ENCODE peak calls at places on chromosome 18, in six cellular contexts. One of them, this sample, is unnamed.

GRCh38 chr18:10681581-10682367 is 155.9 kb downstream of the NAPG start:
- DNase-seq in AG09309: no peak
- DNase-seq in kidney epithelial cell: no peak
- DNase-seq in activated CD8-positive, alpha-beta T cell treated with anti-CD3 and anti-CD28 coated beads for 36 hours: no peak
- DNase-seq in endothelial cell: no peak
- DNase-seq in tibial artery: no peak
- DNase-seq in this sample: no peak

GRCh38 chr18:6650063-6650462 is 79.5 kb upstream of the ARHGAP28 start:
- DNase-seq in activated CD8-positive, alpha-beta T cell treated with anti-CD3 and anti-CD28 coated beads for 36 hours: no peak
- DNase-seq in endothelial cell: no peak
- DNase-seq in AG09309: no peak
- DNase-seq in tibial artery: no peak
- DNase-seq in kidney epithelial cell: no peak
- DNase-seq in this sample: no peak

GRCh38 chr18:74116628-74117554 is 30.7 kb downstream of the FBXO15 start:
- DNase-seq in kidney epithelial cell: no peak
- DNase-seq in activated CD8-positive, alpha-beta T cell treated with anti-CD3 and anti-CD28 coated beads for 36 hours: peak
- DNase-seq in AG09309: peak
- DNase-seq in endothelial cell: peak
- DNase-seq in tibial artery: no peak
- DNase-seq in this sample: no peak

GRCh38 chr18:62870643-62871042 is 155.3 kb downstream of the PHLPP1 start:
- DNase-seq in kidney epithelial cell: no peak
- DNase-seq in AG09309: no peak
- DNase-seq in tibial artery: no peak
- DNase-seq in activated CD8-positive, alpha-beta T cell treated with anti-CD3 and anti-CD28 coated beads for 36 hours: no peak
- DNase-seq in endothelial cell: no peak
- DNase-seq in this sample: no peak

GRCh38 chr18:73254564-73254963 is 386.8 kb upstream of the NETO1 start:
- DNase-seq in activated CD8-positive, alpha-beta T cell treated with anti-CD3 and anti-CD28 coated beads for 36 hours: no peak
- DNase-seq in tibial artery: no peak
- DNase-seq in kidney epithelial cell: no peak
- DNase-seq in endothelial cell: no peak
- DNase-seq in AG09309: no peak
- DNase-seq in this sample: no peak

GRCh38 chr18:44464401-44465185 is 216.1 kb upstream of the SETBP1 start:
- DNase-seq in activated CD8-positive, alpha-beta T cell treated with anti-CD3 and anti-CD28 coated beads for 36 hours: no peak
- DNase-seq in kidney epithelial cell: no peak
- DNase-seq in tibial artery: no peak
- DNase-seq in AG09309: no peak
- DNase-seq in endothelial cell: no peak
- DNase-seq in this sample: no peak

GRCh38 chr18:39462436-39462835 is 1896.8 kb upstream of the CELF4 start:
- DNase-seq in activated CD8-positive, alpha-beta T cell treated with anti-CD3 and anti-CD28 coated beads for 36 hours: no peak
- DNase-seq in tibial artery: no peak
- DNase-seq in kidney epithelial cell: no peak
- DNase-seq in AG09309: no peak
- DNase-seq in endothelial cell: no peak
- DNase-seq in this sample: no peak

GRCh38 chr18:47035156-47035671 is at the start of gene ELOA2:
- DNase-seq in activated CD8-positive, alpha-beta T cell treated with anti-CD3 and anti-CD28 coated beads for 36 hours: no peak
- DNase-seq in AG09309: no peak
- DNase-seq in endothelial cell: no peak
- DNase-seq in kidney epithelial cell: no peak
- DNase-seq in tibial artery: no peak
- DNase-seq in this sample: no peak

GRCh38 chr18:36315736-36316135 is 18.2 kb downstream of the FHOD3 start:
- DNase-seq in kidney epithelial cell: no peak
- DNase-seq in activated CD8-positive, alpha-beta T cell treated with anti-CD3 and anti-CD28 coated beads for 36 hours: no peak
- DNase-seq in AG09309: no peak
- DNase-seq in tibial artery: no peak
- DNase-seq in endothelial cell: no peak
- DNase-seq in this sample: no peak

GRCh38 chr18:26453370-26454030 is 94.9 kb downstream of the KCTD1 start:
- DNase-seq in endothelial cell: no peak
- DNase-seq in kidney epithelial cell: peak
- DNase-seq in activated CD8-positive, alpha-beta T cell treated with anti-CD3 and anti-CD28 coated beads for 36 hours: no peak
- DNase-seq in AG09309: no peak
- DNase-seq in tibial artery: no peak
- DNase-seq in this sample: no peak

GRCh38 chr18:79567481-79568147 is 112.0 kb upstream of the CTDP1 start:
- DNase-seq in endothelial cell: peak
- DNase-seq in kidney epithelial cell: peak
- DNase-seq in tibial artery: no peak
- DNase-seq in AG09309: peak
- DNase-seq in activated CD8-positive, alpha-beta T cell treated with anti-CD3 and anti-CD28 coated beads for 36 hours: no peak
- DNase-seq in this sample: no peak

GRCh38 chr18:80157708-80158343 is 48.8 kb downstream of the ADNP2 start:
- DNase-seq in endothelial cell: peak
- DNase-seq in kidney epithelial cell: peak
- DNase-seq in activated CD8-positive, alpha-beta T cell treated with anti-CD3 and anti-CD28 coated beads for 36 hours: peak
- DNase-seq in tibial artery: peak
- DNase-seq in AG09309: no peak
- DNase-seq in this sample: peak

GRCh38 chr18:44744206-44745180 is 63.8 kb downstream of the SETBP1 start:
- DNase-seq in tibial artery: no peak
- DNase-seq in kidney epithelial cell: no peak
- DNase-seq in activated CD8-positive, alpha-beta T cell treated with anti-CD3 and anti-CD28 coated beads for 36 hours: no peak
- DNase-seq in endothelial cell: no peak
- DNase-seq in AG09309: no peak
- DNase-seq in this sample: peak

GRCh38 chr18:58903533-58903932 is 38.9 kb downstream of the ZNF532 start:
- DNase-seq in endothelial cell: no peak
- DNase-seq in activated CD8-positive, alpha-beta T cell treated with anti-CD3 and anti-CD28 coated beads for 36 hours: no peak
- DNase-seq in tibial artery: no peak
- DNase-seq in AG09309: no peak
- DNase-seq in kidney epithelial cell: no peak
- DNase-seq in this sample: no peak

GRCh38 chr18:62521588-62521987 is 1.2 kb upstream of the ZCCHC2 start:
- DNase-seq in endothelial cell: no peak
- DNase-seq in AG09309: no peak
- DNase-seq in tibial artery: no peak
- DNase-seq in kidney epithelial cell: no peak
- DNase-seq in activated CD8-positive, alpha-beta T cell treated with anti-CD3 and anti-CD28 coated beads for 36 hours: no peak
- DNase-seq in this sample: no peak

GRCh38 chr18:12403601-12404506 is 3.9 kb upstream of the PRELID3A start:
- DNase-seq in AG09309: peak
- DNase-seq in endothelial cell: no peak
- DNase-seq in tibial artery: no peak
- DNase-seq in activated CD8-positive, alpha-beta T cell treated with anti-CD3 and anti-CD28 coated beads for 36 hours: no peak
- DNase-seq in kidney epithelial cell: peak
- DNase-seq in this sample: no peak

GRCh38 chr18:66749475-66750035 is 145.7 kb upstream of the CDH19 start:
- DNase-seq in endothelial cell: no peak
- DNase-seq in AG09309: no peak
- DNase-seq in tibial artery: no peak
- DNase-seq in activated CD8-positive, alpha-beta T cell treated with anti-CD3 and anti-CD28 coated beads for 36 hours: no peak
- DNase-seq in kidney epithelial cell: no peak
- DNase-seq in this sample: no peak

GRCh38 chr18:6741290-6741689 is 11.8 kb downstream of the ARHGAP28 start:
- DNase-seq in kidney epithelial cell: peak
- DNase-seq in tibial artery: peak
- DNase-seq in endothelial cell: no peak
- DNase-seq in AG09309: peak
- DNase-seq in activated CD8-positive, alpha-beta T cell treated with anti-CD3 and anti-CD28 coated beads for 36 hours: no peak
- DNase-seq in this sample: no peak

GRCh38 chr18:12308386-12309100 is 502 bp downstream of the TUBB6 start:
- DNase-seq in endothelial cell: peak
- DNase-seq in tibial artery: peak
- DNase-seq in AG09309: peak
- DNase-seq in kidney epithelial cell: no peak
- DNase-seq in activated CD8-positive, alpha-beta T cell treated with anti-CD3 and anti-CD28 coated beads for 36 hours: peak
- DNase-seq in this sample: peak

GRCh38 chr18:79588636-79589481 is 90.7 kb upstream of the CTDP1 start:
- DNase-seq in kidney epithelial cell: no peak
- DNase-seq in activated CD8-positive, alpha-beta T cell treated with anti-CD3 and anti-CD28 coated beads for 36 hours: no peak
- DNase-seq in tibial artery: peak
- DNase-seq in endothelial cell: no peak
- DNase-seq in AG09309: peak
- DNase-seq in this sample: no peak

GRCh38 chr18:8951491-8951890 is 151.0 kb upstream of the NDUFV2 start:
- DNase-seq in activated CD8-positive, alpha-beta T cell treated with anti-CD3 and anti-CD28 coated beads for 36 hours: no peak
- DNase-seq in kidney epithelial cell: no peak
- DNase-seq in endothelial cell: no peak
- DNase-seq in tibial artery: no peak
- DNase-seq in AG09309: no peak
- DNase-seq in this sample: no peak

GRCh38 chr18:1505856-1506255 is 601.2 kb downstream of the ADCYAP1 start:
- DNase-seq in activated CD8-positive, alpha-beta T cell treated with anti-CD3 and anti-CD28 coated beads for 36 hours: no peak
- DNase-seq in tibial artery: no peak
- DNase-seq in endothelial cell: no peak
- DNase-seq in kidney epithelial cell: no peak
- DNase-seq in AG09309: no peak
- DNase-seq in this sample: no peak

GRCh38 chr18:13236411-13236810 is 17.9 kb downstream of the LDLRAD4 start:
- DNase-seq in AG09309: no peak
- DNase-seq in activated CD8-positive, alpha-beta T cell treated with anti-CD3 and anti-CD28 coated beads for 36 hours: no peak
- DNase-seq in endothelial cell: no peak
- DNase-seq in kidney epithelial cell: no peak
- DNase-seq in tibial artery: no peak
- DNase-seq in this sample: no peak

GRCh38 chr18:9081940-9082339 is 20.6 kb upstream of the NDUFV2 start:
- DNase-seq in activated CD8-positive, alpha-beta T cell treated with anti-CD3 and anti-CD28 coated beads for 36 hours: peak
- DNase-seq in endothelial cell: no peak
- DNase-seq in kidney epithelial cell: no peak
- DNase-seq in tibial artery: no peak
- DNase-seq in AG09309: no peak
- DNase-seq in this sample: no peak

GRCh38 chr18:9547767-9548166 is 66.6 kb downstream of the PPP4R1 start:
- DNase-seq in activated CD8-positive, alpha-beta T cell treated with anti-CD3 and anti-CD28 coated beads for 36 hours: no peak
- DNase-seq in AG09309: no peak
- DNase-seq in kidney epithelial cell: no peak
- DNase-seq in endothelial cell: no peak
- DNase-seq in tibial artery: no peak
- DNase-seq in this sample: no peak

GRCh38 chr18:57397440-57397839 is 37.7 kb upstream of the ONECUT2 start:
- DNase-seq in kidney epithelial cell: peak
- DNase-seq in tibial artery: no peak
- DNase-seq in endothelial cell: no peak
- DNase-seq in activated CD8-positive, alpha-beta T cell treated with anti-CD3 and anti-CD28 coated beads for 36 hours: no peak
- DNase-seq in AG09309: no peak
- DNase-seq in this sample: no peak

GRCh38 chr18:400466-400865 is 100.0 kb downstream of the COLEC12 start:
- DNase-seq in endothelial cell: no peak
- DNase-seq in activated CD8-positive, alpha-beta T cell treated with anti-CD3 and anti-CD28 coated beads for 36 hours: no peak
- DNase-seq in tibial artery: no peak
- DNase-seq in kidney epithelial cell: no peak
- DNase-seq in AG09309: peak
- DNase-seq in this sample: no peak

GRCh38 chr18:21513292-21513691 is 87.2 kb downstream of the ESCO1 start:
- DNase-seq in endothelial cell: no peak
- DNase-seq in tibial artery: no peak
- DNase-seq in kidney epithelial cell: no peak
- DNase-seq in activated CD8-positive, alpha-beta T cell treated with anti-CD3 and anti-CD28 coated beads for 36 hours: no peak
- DNase-seq in AG09309: no peak
- DNase-seq in this sample: no peak

GRCh38 chr18:42649636-42650035 is 465.8 kb downstream of the RIT2 start:
- DNase-seq in activated CD8-positive, alpha-beta T cell treated with anti-CD3 and anti-CD28 coated beads for 36 hours: no peak
- DNase-seq in AG09309: no peak
- DNase-seq in tibial artery: no peak
- DNase-seq in kidney epithelial cell: peak
- DNase-seq in endothelial cell: no peak
- DNase-seq in this sample: no peak

GRCh38 chr18:75206637-75207297 is 2.2 kb downstream of the PTGR3 start:
- DNase-seq in AG09309: no peak
- DNase-seq in activated CD8-positive, alpha-beta T cell treated with anti-CD3 and anti-CD28 coated beads for 36 hours: no peak
- DNase-seq in kidney epithelial cell: no peak
- DNase-seq in tibial artery: no peak
- DNase-seq in endothelial cell: no peak
- DNase-seq in this sample: no peak

GRCh38 chr18:2522112-2522511 is 49.2 kb downstream of the METTL4 start:
- DNase-seq in kidney epithelial cell: no peak
- DNase-seq in tibial artery: no peak
- DNase-seq in endothelial cell: no peak
- DNase-seq in activated CD8-positive, alpha-beta T cell treated with anti-CD3 and anti-CD28 coated beads for 36 hours: no peak
- DNase-seq in AG09309: no peak
- DNase-seq in this sample: no peak

GRCh38 chr18:55405655-55406373 is 182.2 kb downstream of the TCF4 start:
- DNase-seq in AG09309: peak
- DNase-seq in kidney epithelial cell: peak
- DNase-seq in tibial artery: peak
- DNase-seq in endothelial cell: no peak
- DNase-seq in activated CD8-positive, alpha-beta T cell treated with anti-CD3 and anti-CD28 coated beads for 36 hours: peak
- DNase-seq in this sample: no peak
- TF ChIP-seq CTCF in AG09309: peak
- TF ChIP-seq CTCF in kidney epithelial cell: peak
- TF ChIP-seq CTCF in tibial artery: no peak
- TF ChIP-seq CTCF in endothelial cell: no peak
- TF ChIP-seq CTCF in activated CD8-positive, alpha-beta T cell treated with anti-CD3 and anti-CD28 coated beads for 36 hours: no peak
- TF ChIP-seq CTCF in this sample: no peak

DNA sequence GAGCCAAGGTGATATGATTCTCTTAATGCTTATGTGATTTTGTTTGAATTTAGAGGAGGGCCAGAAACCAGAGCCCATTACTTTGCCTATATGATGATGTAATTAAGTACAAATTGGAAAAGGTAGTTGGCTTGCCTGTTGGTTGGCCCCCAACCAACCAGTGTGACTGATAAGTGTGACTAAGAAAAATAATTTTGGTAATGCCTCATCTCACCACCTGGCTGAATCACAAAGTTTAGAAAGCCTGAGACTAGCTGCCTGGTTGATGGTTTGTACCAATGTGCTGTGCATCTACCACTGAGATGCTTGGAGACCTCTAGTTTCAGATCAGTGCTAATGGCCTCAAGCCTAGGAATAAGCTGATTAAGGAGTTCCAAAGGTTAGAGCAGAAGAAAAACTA is 338.7 kb downstream of the CDH2 start:
- DNase-seq in AG09309: no peak
- DNase-seq in tibial artery: no peak
- DNase-seq in kidney epithelial cell: no peak
- DNase-seq in endothelial cell: no peak
- DNase-seq in activated CD8-positive, alpha-beta T cell treated with anti-CD3 and anti-CD28 coated beads for 36 hours: no peak
- DNase-seq in this sample: no peak
- TF ChIP-seq CTCF in AG09309: no peak
- TF ChIP-seq CTCF in tibial artery: no peak
- TF ChIP-seq CTCF in kidney epithelial cell: no peak
- TF ChIP-seq CTCF in endothelial cell: no peak
- TF ChIP-seq CTCF in activated CD8-positive, alpha-beta T cell treated with anti-CD3 and anti-CD28 coated beads for 36 hours: no peak
- TF ChIP-seq CTCF in this sample: no peak

DNA sequence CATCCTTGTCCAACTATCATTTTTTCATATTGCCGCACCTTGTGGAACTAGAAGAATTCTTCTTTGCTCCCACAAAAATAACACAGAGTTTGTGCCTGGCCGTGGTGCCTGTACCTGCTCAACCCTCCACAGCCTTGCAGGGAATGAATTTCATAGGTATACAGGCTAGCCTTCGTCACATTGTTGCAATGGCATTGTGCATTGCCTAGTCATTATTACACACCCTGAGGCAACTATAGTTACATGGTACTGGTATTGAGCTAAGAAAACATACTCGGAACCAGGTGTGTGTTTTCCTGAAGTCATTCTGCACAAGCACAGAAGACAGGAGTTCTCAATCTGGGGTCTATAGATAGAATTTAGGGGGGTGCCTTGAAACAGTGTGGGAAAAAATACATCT is 188.0 kb upstream of the CTAGE1 start:
- DNase-seq in activated CD8-positive, alpha-beta T cell treated with anti-CD3 and anti-CD28 coated beads for 36 hours: no peak
- DNase-seq in endothelial cell: no peak
- DNase-seq in AG09309: no peak
- DNase-seq in kidney epithelial cell: no peak
- DNase-seq in tibial artery: no peak
- DNase-seq in this sample: no peak
- TF ChIP-seq CTCF in activated CD8-positive, alpha-beta T cell treated with anti-CD3 and anti-CD28 coated beads for 36 hours: no peak
- TF ChIP-seq CTCF in endothelial cell: no peak
- TF ChIP-seq CTCF in AG09309: no peak
- TF ChIP-seq CTCF in kidney epithelial cell: no peak
- TF ChIP-seq CTCF in tibial artery: no peak
- TF ChIP-seq CTCF in this sample: no peak

GRCh38 chr18:76398899-76399612 is 96.0 kb downstream of the ZNF516 start:
- DNase-seq in kidney epithelial cell: no peak
- DNase-seq in AG09309: peak
- DNase-seq in activated CD8-positive, alpha-beta T cell treated with anti-CD3 and anti-CD28 coated beads for 36 hours: peak
- DNase-seq in tibial artery: peak
- DNase-seq in endothelial cell: peak
- DNase-seq in this sample: peak
- TF ChIP-seq CTCF in kidney epithelial cell: peak
- TF ChIP-seq CTCF in AG09309: peak
- TF ChIP-seq CTCF in activated CD8-positive, alpha-beta T cell treated with anti-CD3 and anti-CD28 coated beads for 36 hours: peak
- TF ChIP-seq CTCF in tibial artery: peak
- TF ChIP-seq CTCF in endothelial cell: peak
- TF ChIP-seq CTCF in this sample: peak

This sample was measured in neural crest cell.